ENCODE peak calls at places on chromosomes 11 and 22, in five cellular contexts. E, D, T, L and X are unnamed samples.

GRCh38 chr22:50656122-50657070 is 16.2 kb upstream of the SHANK3 start:
- DNase-seq in L (no peak), T (peak), D (no peak), E (no peak), X (no peak)

GRCh38 chr11:613369-613968 is 2.3 kb downstream of the IRF7 start:
- DNase-seq in L (peak), T (peak), D (no peak), E (no peak), X (peak)

GRCh38 chr11:122808494-122808893 is 29.8 kb upstream of the CRTAM start:
- DNase-seq in L (no peak), D (no peak), E (no peak), T (no peak), X (no peak)

GRCh38 chr11:122307480-122308085 is 191.6 kb upstream of the BLID start:
- DNase-seq in D (no peak), T (no peak), L (no peak), E (no peak), X (no peak)

GRCh38 chr22:25085930-25086901 is 113.4 kb upstream of the CRYBB3 start:
- DNase-seq in D (peak), T (peak), E (peak), L (no peak), X (no peak)

GRCh38 chr22:46764140-46764680 is 1.8 kb downstream of the TBC1D22A start:
- DNase-seq in L (no peak), E (no peak), D (no peak), T (no peak), X (no peak)

GRCh38 chr11:20597137-20597923 is 2.1 kb upstream of the SLC6A5 start:
- DNase-seq in L (peak), T (no peak), E (no peak), D (no peak), X (no peak)

GRCh38 chr22:37032535-37033460 is 13.3 kb downstream of the MPST start:
- DNase-seq in D (peak), L (peak), E (no peak), T (no peak), X (peak)

GRCh38 chr22:48901324-48901723 is 926.3 kb downstream of the BRD1 start:
- DNase-seq in E (no peak), D (no peak), T (no peak), L (no peak), X (no peak)

GRCh38 chr22:16933924-16934282 is 74.1 kb downstream of the GAB4 start:
- DNase-seq in E (no peak), L (no peak), T (no peak), D (no peak), X (no peak)

GRCh38 chr22:37233751-37234631 is 10.1 kb downstream of the RAC2 start:
- DNase-seq in E (no peak), L (peak), T (peak), D (no peak), X (no peak)

GRCh38 chr11:86291466-86292262 is 10.4 kb upstream of the HIKESHI start:
- DNase-seq in T (peak), D (no peak), L (peak), E (peak), X (peak)

GRCh38 chr11:112665291-112665690 is 295.9 kb upstream of the NCAM1 start:
- DNase-seq in E (no peak), L (no peak), D (no peak), T (no peak), X (no peak)

GRCh38 chr11:36379653-36380052 is 83.6 kb downstream of the PRR5L start:
- DNase-seq in D (no peak), L (no peak), T (no peak), E (no peak), X (no peak)

GRCh38 chr11:41039592-41039991 is 419.9 kb downstream of the LRRC4C start:
- DNase-seq in E (no peak), L (no peak), T (no peak), D (no peak), X (no peak)

GRCh38 chr11:60145677-60146076 is 37.2 kb downstream of the MS4A6A start:
- DNase-seq in E (no peak), T (no peak), D (no peak), L (no peak), X (no peak)

GRCh38 chr11:110478410-110478809 is 48.7 kb downstream of the FDX1 start:
- DNase-seq in E (peak), D (no peak), T (peak), L (peak), X (no peak)

GRCh38 chr22:23894710-23895598 is 771 bp downstream of the MIF start:
- DNase-seq in T (peak), L (peak), D (no peak), E (peak), X (peak)

GRCh38 chr11:125300791-125301218 is 136.3 kb downstream of the PKNOX2 start:
- DNase-seq in D (no peak), T (peak), E (no peak), L (no peak), X (no peak)

GRCh38 chr11:12889243-12889642 is 119.9 kb upstream of the RASSF10 start:
- DNase-seq in D (peak), E (no peak), L (no peak), T (no peak), X (no peak)

GRCh38 chr22:44026630-44027511 is 2.8 kb downstream of the PARVB start:
- DNase-seq in L (no peak), T (peak), D (no peak), E (peak), X (peak)

GRCh38 chr11:130055637-130056036 is 14.1 kb upstream of the APLP2 start:
- DNase-seq in L (no peak), T (peak), D (no peak), E (no peak), X (no peak)

GRCh38 chr22:44773082-44773481 is 20.7 kb downstream of the ARHGAP8 start:
- DNase-seq in E (no peak), T (no peak), D (no peak), L (no peak), X (no peak)

GRCh38 chr22:32053165-32053755 is 10.2 kb downstream of the SLC5A1 start:
- DNase-seq in E (no peak), D (no peak), L (no peak), T (no peak), X (no peak)
- TF ChIP-seq CTCF in E (no peak), D (no peak), L (no peak), T (no peak), X (no peak)

GRCh38 chr11:114192841-114193389 is 103.3 kb upstream of the NNMT start:
- DNase-seq in E (no peak), L (no peak), T (no peak), D (no peak), X (no peak)
- TF ChIP-seq CTCF in E (no peak), L (peak), T (no peak), D (no peak), X (no peak)

GRCh38 chr22:27747396-27748256 is 53.9 kb downstream of the MN1 start:
- DNase-seq in T (no peak), L (no peak), E (no peak), D (peak), X (no peak)
- TF ChIP-seq CTCF in T (no peak), L (peak), E (no peak), D (no peak), X (no peak)

GRCh38 chr11:45402049-45402630 is 116.0 kb upstream of the SYT13 start:
- DNase-seq in E (no peak), L (no peak), T (no peak), D (no peak), X (no peak)

GRCh38 chr11:45409587-45409986 is 123.4 kb upstream of the SYT13 start:
- DNase-seq in L (peak), E (no peak), T (no peak), D (no peak), X (no peak)

GRCh38 chr11:45410391-45411215 is 124.5 kb upstream of the SYT13 start:
- DNase-seq in E (no peak), L (peak), T (no peak), D (peak), X (no peak)

GRCh38 chr11:45407226-45407625 is 121.1 kb upstream of the SYT13 start:
- DNase-seq in D (peak), T (no peak), E (no peak), L (no peak), X (no peak)

GRCh38 chr11:45405916-45406670 is 120.0 kb upstream of the SYT13 start:
- DNase-seq in E (no peak), L (no peak), T (no peak), D (no peak), X (no peak)
- TF ChIP-seq CTCF in E (peak), L (peak), T (peak), D (no peak), X (no peak)